ENCODE peak calls at places on chromosome 14, in six cellular contexts. P is epithelial cell of esophagus, J is activated B cell treated with CpG ODN at 0.5 μM for 24 hours, D is neural crest cell, Q is OCI-LY7, G is left ventricle myocardium inferior. T is an unnamed sample.

GRCh38 chr14:104843006-104843405 is 22.1 kb upstream of the CEP170B start:
- DNase-seq in P (no peak), J (no peak), D (no peak), Q (no peak), G (no peak), T (no peak)

GRCh38 chr14:91418387-91419043 is 895 bp upstream of the CCDC88C start:
- DNase-seq in P (peak; percentile 70), J (peak; percentile 84), D (peak; percentile 73), Q (peak; percentile 82), G (peak; percentile 66), T (peak; percentile 7)

GRCh38 chr14:20494935-20495766 is 10.2 kb upstream of the RNASE10 start:
- DNase-seq in P (peak; percentile 90), J (no peak), D (no peak), Q (no peak), G (no peak), T (no peak)

GRCh38 chr14:86217523-86217922 is 687.6 kb downstream of the FLRT2 start:
- DNase-seq in P (no peak), J (no peak), D (no peak), Q (no peak), G (no peak), T (no peak)

GRCh38 chr14:37270629-37271028 is 72.9 kb downstream of the MIPOL1 start:
- DNase-seq in P (no peak), J (no peak), D (no peak), Q (no peak), G (no peak), T (no peak)

GRCh38 chr14:104868060-104868740 is 3.1 kb downstream of the CEP170B start:
- DNase-seq in P (no peak), J (no peak), D (no peak), Q (no peak), G (peak; percentile 10), T (no peak)

GRCh38 chr14:63524537-63525155 is 18.5 kb downstream of the PPP2R5E start:
- DNase-seq in P (peak; percentile 63), J (no peak), D (no peak), Q (peak; percentile 84), G (no peak), T (no peak)

GRCh38 chr14:67738740-67739504 is 37.2 kb downstream of the RDH12 start:
- DNase-seq in P (peak; percentile 89), J (no peak), D (no peak), Q (no peak), G (peak; percentile 55), T (peak; percentile 83)

GRCh38 chr14:68018598-68018997 is 199.0 kb downstream of the RAD51B start:
- DNase-seq in P (peak; percentile 34), J (no peak), D (no peak), Q (no peak), G (no peak), T (no peak)

GRCh38 chr14:59190372-59190771 is 1.9 kb downstream of the DAAM1 start:
- DNase-seq in P (peak; percentile 5), J (no peak), D (peak; percentile 6), Q (peak; percentile 48), G (no peak), T (peak; percentile 16)
- TF ChIP-seq CTCF in P (no peak), J (no peak), D (no peak), Q (peak; percentile 74), G (no peak), T (peak; percentile 58)

DNA sequence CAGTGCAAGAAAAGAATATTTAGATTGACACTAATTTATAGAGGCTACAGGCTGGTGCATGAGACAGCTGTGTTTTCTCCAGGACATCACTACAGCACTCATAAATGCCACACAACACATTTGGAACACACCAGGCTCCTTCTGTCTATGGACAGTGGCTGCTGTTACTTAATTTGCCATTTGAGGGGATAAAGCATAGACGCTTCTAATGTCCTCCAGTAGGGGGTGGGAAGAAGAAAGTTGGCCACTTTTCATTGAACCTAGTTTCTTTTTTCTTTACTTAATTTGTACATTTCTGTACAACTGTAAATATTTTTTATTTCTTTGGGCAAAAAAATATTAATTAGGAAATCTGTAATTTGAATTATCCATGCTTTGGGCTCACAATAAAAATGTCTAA is 12.4 kb upstream of the RTN1 start:
- DNase-seq in P (no peak), J (no peak), D (no peak), Q (peak; percentile 3), G (no peak), T (no peak)
- TF ChIP-seq CTCF in P (peak; percentile 21), J (no peak), D (peak; percentile 65), Q (peak; percentile 62), G (no peak), T (peak; percentile 47)

DNA sequence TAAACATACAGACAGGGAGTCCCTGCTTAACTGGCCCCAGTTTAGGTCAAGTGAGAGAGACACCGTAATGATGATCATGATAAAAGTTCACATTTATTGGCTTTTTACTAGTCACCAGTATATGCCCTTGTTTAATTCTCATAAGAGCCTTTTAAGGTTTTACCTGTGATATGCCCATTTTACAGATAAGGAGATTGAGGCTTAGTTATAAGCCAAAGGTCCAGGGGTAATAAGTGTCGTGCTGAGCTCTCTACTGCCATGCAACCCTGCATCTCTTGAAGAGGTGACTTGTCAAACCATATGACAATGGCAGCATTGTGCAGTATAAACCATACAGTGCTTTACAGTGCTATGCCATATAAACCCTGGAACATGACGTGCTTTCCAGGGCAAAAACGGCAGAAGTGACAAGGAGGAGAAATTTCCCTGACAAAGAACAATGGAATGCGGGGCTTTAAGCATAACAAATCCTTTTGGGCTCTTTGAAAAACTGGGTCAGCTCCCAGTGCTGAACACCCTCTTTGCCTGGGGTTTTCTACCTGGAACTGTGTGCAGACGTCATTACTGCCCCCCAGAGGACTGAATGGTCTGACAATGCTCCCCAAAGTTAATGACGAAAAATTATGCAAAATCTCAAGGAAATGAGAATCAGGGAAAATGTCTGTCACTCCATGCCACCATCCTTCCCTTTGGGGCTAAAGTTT is 59.7 kb upstream of the C14orf132 start:
- DNase-seq in P (no peak), J (no peak), D (no peak), Q (peak; percentile 33), G (no peak), T (no peak)
- TF ChIP-seq CTCF in P (no peak), J (no peak), D (peak; percentile 36), Q (peak; percentile 73), G (no peak), T (peak; percentile 55)

GRCh38 chr14:69543341-69544249 is 31.1 kb downstream of the CCDC177 start:
- DNase-seq in P (peak; percentile 98), J (no peak), D (peak; percentile 14), Q (peak; percentile 8), G (no peak), T (peak; percentile 87)

GRCh38 chr14:69548566-69548965 is 26.1 kb downstream of the CCDC177 start:
- DNase-seq in P (no peak), J (no peak), D (no peak), Q (no peak), G (no peak), T (no peak)

GRCh38 chr14:69542311-69542710 is 32.4 kb downstream of the CCDC177 start:
- DNase-seq in P (no peak), J (no peak), D (no peak), Q (no peak), G (no peak), T (no peak)

GRCh38 chr14:69553221-69553620 is 21.4 kb downstream of the CCDC177 start:
- DNase-seq in P (peak; percentile 92), J (no peak), D (no peak), Q (no peak), G (no peak), T (peak; percentile 56)

DNA sequence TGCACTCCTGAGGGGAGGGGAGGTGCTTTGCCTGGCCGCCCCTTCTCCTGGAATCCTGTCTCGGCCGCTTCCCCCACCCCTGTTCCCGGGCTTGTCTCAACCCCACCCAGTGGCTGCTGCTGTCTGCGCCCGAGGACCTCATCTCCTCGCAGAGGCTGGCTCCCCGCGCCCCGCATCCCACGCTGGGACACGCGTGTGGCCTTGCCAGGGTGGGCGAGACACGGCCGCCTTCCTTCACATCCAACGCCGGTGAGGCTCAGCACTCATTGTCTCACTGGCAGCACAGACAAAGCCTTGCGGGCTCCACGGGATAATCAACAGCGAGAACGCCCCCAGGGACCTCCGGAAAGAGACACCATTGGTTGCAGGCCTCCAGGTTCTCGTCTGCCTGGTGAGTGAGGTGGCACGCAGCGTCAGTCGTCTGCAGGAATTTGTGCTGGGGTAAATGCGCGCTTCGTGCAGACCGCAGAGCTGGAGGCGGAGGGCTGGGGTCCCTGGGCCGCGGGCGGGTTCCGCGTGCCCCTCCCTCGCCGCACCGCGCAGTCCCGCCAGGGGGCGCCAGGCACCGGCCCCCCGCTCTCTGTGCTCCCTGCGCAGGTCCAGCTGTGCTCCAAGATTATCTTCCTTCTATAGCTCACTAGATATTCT is 26.8 kb downstream of the CCDC177 start:
- DNase-seq in P (no peak), J (no peak), D (peak; percentile 75), Q (no peak), G (no peak), T (no peak)
- TF ChIP-seq CTCF in P (peak; percentile 42), J (no peak), D (peak; percentile 89), Q (peak; percentile 68), G (peak; percentile 59), T (peak; percentile 77)

GRCh38 chr14:42011221-42011620 is 404.5 kb downstream of the LRFN5 start:
- DNase-seq in P (no peak), J (no peak), D (no peak), Q (no peak), G (no peak), T (no peak)
- TF ChIP-seq CTCF in P (no peak), J (no peak), D (no peak), Q (no peak), G (no peak), T (no peak)

DNA sequence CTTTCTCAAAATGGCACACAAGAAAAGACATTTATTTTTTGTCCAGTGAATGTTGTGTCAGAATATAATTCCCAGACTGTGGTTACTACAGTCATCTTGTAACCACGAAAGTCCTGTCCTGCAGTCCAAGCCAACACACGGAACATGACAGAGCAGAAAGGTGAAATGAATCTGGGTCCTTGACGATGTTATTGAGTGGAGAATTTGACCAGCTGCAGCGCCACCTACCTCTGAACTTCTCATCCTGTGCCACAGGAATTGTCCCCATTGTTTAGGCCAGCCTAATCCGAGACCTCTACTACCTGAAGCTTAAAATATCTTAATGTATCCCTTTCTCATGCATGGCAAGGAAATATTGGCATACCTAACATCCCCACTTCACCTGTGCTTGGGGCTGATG is 64.1 kb upstream of the OTX2 start:
- DNase-seq in P (peak; percentile 24), J (no peak), D (peak; percentile 14), Q (peak; percentile 10), G (no peak), T (no peak)
- TF ChIP-seq CTCF in P (peak; percentile 7), J (no peak), D (peak; percentile 50), Q (peak; percentile 71), G (peak; percentile 16), T (peak; percentile 16)

GRCh38 chr14:46499521-46499920 is 152.1 kb downstream of the RPL10L start:
- DNase-seq in P (no peak), J (no peak), D (no peak), Q (no peak), G (no peak), T (no peak)
- TF ChIP-seq CTCF in P (no peak), J (no peak), D (no peak), Q (no peak), G (no peak), T (no peak)

GRCh38 chr14:80658733-80659132 is 282.8 kb downstream of the CEP128 start:
- DNase-seq in P (no peak), J (no peak), D (no peak), Q (no peak), G (no peak), T (no peak)
- TF ChIP-seq CTCF in P (no peak), J (no peak), D (no peak), Q (no peak), G (no peak), T (no peak)

DNA sequence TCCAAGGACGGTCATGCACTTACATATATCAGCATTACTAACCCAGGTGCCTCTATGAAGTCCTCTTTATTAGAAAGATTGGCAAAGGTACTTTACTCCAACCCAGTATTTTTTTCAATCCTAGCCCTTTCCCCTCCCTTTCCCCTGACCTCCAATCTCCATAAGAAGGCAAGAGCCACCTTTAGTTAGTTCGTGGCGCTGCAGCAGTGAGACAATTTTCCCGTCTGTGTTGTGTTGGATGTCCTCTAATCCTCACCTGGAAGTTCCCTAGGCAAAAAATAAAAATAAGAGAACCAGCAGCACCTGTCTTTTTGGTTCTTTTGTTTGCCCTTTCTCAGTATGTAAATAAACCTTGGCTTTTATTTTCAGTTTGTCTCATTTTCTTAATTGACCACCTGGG is 439.6 kb upstream of the LRFN5 start:
- DNase-seq in P (no peak), J (no peak), D (no peak), Q (no peak), G (no peak), T (no peak)
- TF ChIP-seq CTCF in P (no peak), J (no peak), D (no peak), Q (no peak), G (no peak), T (no peak)